ENCODE peak calls at places on chromosomes 5 and 9, in six cellular contexts. One of them, this sample, is unnamed.

GRCh38 chr9:16884952-16885513 is 14.6 kb upstream of the BNC2 start:
- DNase-seq in lower leg skin: no peak
- DNase-seq in activated CD4-positive, alpha-beta T cell treated with anti-CD3 and anti-CD28 coated beads, Interleukin-2, amount 10 ng/mL, durations not matched to agents 24 days and 14 days: no peak
- DNase-seq in NCI-H460: no peak
- DNase-seq in AG10803: peak; percentile 94
- DNase-seq in ELR: peak; percentile 74
- DNase-seq in this sample: peak; percentile 60

GRCh38 chr5:112886975-112887374 is 25.9 kb downstream of the SRP19 start:
- DNase-seq in lower leg skin: no peak
- DNase-seq in NCI-H460: no peak
- DNase-seq in activated CD4-positive, alpha-beta T cell treated with anti-CD3 and anti-CD28 coated beads, Interleukin-2, amount 10 ng/mL, durations not matched to agents 24 days and 14 days: peak; percentile 71
- DNase-seq in AG10803: no peak
- DNase-seq in ELR: no peak
- DNase-seq in this sample: no peak

GRCh38 chr5:156920042-156920860 is 42.8 kb downstream of the TIMD4 start:
- DNase-seq in ELR: no peak
- DNase-seq in activated CD4-positive, alpha-beta T cell treated with anti-CD3 and anti-CD28 coated beads, Interleukin-2, amount 10 ng/mL, durations not matched to agents 24 days and 14 days: peak; percentile 90
- DNase-seq in lower leg skin: no peak
- DNase-seq in AG10803: peak; percentile 8
- DNase-seq in NCI-H460: no peak
- DNase-seq in this sample: peak; percentile 9

GRCh38 chr9:114652776-114653555 is 4.6 kb downstream of the TEX53 start:
- DNase-seq in NCI-H460: no peak
- DNase-seq in lower leg skin: no peak
- DNase-seq in AG10803: peak; percentile 61
- DNase-seq in activated CD4-positive, alpha-beta T cell treated with anti-CD3 and anti-CD28 coated beads, Interleukin-2, amount 10 ng/mL, durations not matched to agents 24 days and 14 days: no peak
- DNase-seq in ELR: peak; percentile 63
- DNase-seq in this sample: peak; percentile 38

GRCh38 chr9:92707530-92707929 is 37.6 kb upstream of the IPPK start:
- DNase-seq in activated CD4-positive, alpha-beta T cell treated with anti-CD3 and anti-CD28 coated beads, Interleukin-2, amount 10 ng/mL, durations not matched to agents 24 days and 14 days: no peak
- DNase-seq in ELR: no peak
- DNase-seq in AG10803: no peak
- DNase-seq in NCI-H460: no peak
- DNase-seq in lower leg skin: no peak
- DNase-seq in this sample: peak; percentile 14

GRCh38 chr5:23139338-23140171 is 286.4 kb upstream of the CDH12 start:
- DNase-seq in lower leg skin: no peak
- DNase-seq in activated CD4-positive, alpha-beta T cell treated with anti-CD3 and anti-CD28 coated beads, Interleukin-2, amount 10 ng/mL, durations not matched to agents 24 days and 14 days: no peak
- DNase-seq in AG10803: no peak
- DNase-seq in NCI-H460: peak; percentile 12
- DNase-seq in ELR: peak; percentile 0
- DNase-seq in this sample: no peak

GRCh38 chr9:135088348-135088978 is 995 bp downstream of the OLFM1 start:
- DNase-seq in lower leg skin: no peak
- DNase-seq in AG10803: no peak
- DNase-seq in activated CD4-positive, alpha-beta T cell treated with anti-CD3 and anti-CD28 coated beads, Interleukin-2, amount 10 ng/mL, durations not matched to agents 24 days and 14 days: no peak
- DNase-seq in NCI-H460: no peak
- DNase-seq in ELR: no peak
- DNase-seq in this sample: no peak

GRCh38 chr9:94639045-94639995 is at the start of gene FBP1:
- DNase-seq in NCI-H460: no peak
- DNase-seq in activated CD4-positive, alpha-beta T cell treated with anti-CD3 and anti-CD28 coated beads, Interleukin-2, amount 10 ng/mL, durations not matched to agents 24 days and 14 days: peak; percentile 79
- DNase-seq in lower leg skin: no peak
- DNase-seq in AG10803: no peak
- DNase-seq in ELR: no peak
- DNase-seq in this sample: no peak

GRCh38 chr5:132272341-132273210 is 15.1 kb downstream of the PDLIM4 start:
- DNase-seq in ELR: peak; percentile 69
- DNase-seq in NCI-H460: peak; percentile 61
- DNase-seq in activated CD4-positive, alpha-beta T cell treated with anti-CD3 and anti-CD28 coated beads, Interleukin-2, amount 10 ng/mL, durations not matched to agents 24 days and 14 days: peak; percentile 89
- DNase-seq in lower leg skin: peak; percentile 86
- DNase-seq in AG10803: peak; percentile 38
- DNase-seq in this sample: no peak

GRCh38 chr5:119367502-119368237 is 11.9 kb downstream of the TNFAIP8 start:
- DNase-seq in lower leg skin: no peak
- DNase-seq in ELR: peak; percentile 51
- DNase-seq in NCI-H460: no peak
- DNase-seq in AG10803: no peak
- DNase-seq in activated CD4-positive, alpha-beta T cell treated with anti-CD3 and anti-CD28 coated beads, Interleukin-2, amount 10 ng/mL, durations not matched to agents 24 days and 14 days: peak; percentile 75
- DNase-seq in this sample: peak; percentile 46

GRCh38 chr9:109448223-109448622 is 49.9 kb downstream of the PTPN3 start:
- DNase-seq in activated CD4-positive, alpha-beta T cell treated with anti-CD3 and anti-CD28 coated beads, Interleukin-2, amount 10 ng/mL, durations not matched to agents 24 days and 14 days: no peak
- DNase-seq in NCI-H460: no peak
- DNase-seq in AG10803: no peak
- DNase-seq in lower leg skin: no peak
- DNase-seq in ELR: peak; percentile 42
- DNase-seq in this sample: peak; percentile 56

GRCh38 chr5:141514330-141515111 is 25.6 kb downstream of the PCDHGC5 start:
- DNase-seq in lower leg skin: peak; percentile 71
- DNase-seq in NCI-H460: peak; percentile 40
- DNase-seq in activated CD4-positive, alpha-beta T cell treated with anti-CD3 and anti-CD28 coated beads, Interleukin-2, amount 10 ng/mL, durations not matched to agents 24 days and 14 days: peak; percentile 66
- DNase-seq in AG10803: peak; percentile 88
- DNase-seq in ELR: peak; percentile 69
- DNase-seq in this sample: peak; percentile 54

GRCh38 chr9:98967680-98968079 is 24.0 kb downstream of the COL15A1 start:
- DNase-seq in lower leg skin: no peak
- DNase-seq in NCI-H460: no peak
- DNase-seq in AG10803: no peak
- DNase-seq in activated CD4-positive, alpha-beta T cell treated with anti-CD3 and anti-CD28 coated beads, Interleukin-2, amount 10 ng/mL, durations not matched to agents 24 days and 14 days: no peak
- DNase-seq in ELR: no peak
- DNase-seq in this sample: no peak

GRCh38 chr9:89916001-89916635 is 311.3 kb downstream of the GADD45G start:
- DNase-seq in ELR: no peak
- DNase-seq in lower leg skin: peak; percentile 13
- DNase-seq in NCI-H460: no peak
- DNase-seq in AG10803: no peak
- DNase-seq in activated CD4-positive, alpha-beta T cell treated with anti-CD3 and anti-CD28 coated beads, Interleukin-2, amount 10 ng/mL, durations not matched to agents 24 days and 14 days: no peak
- DNase-seq in this sample: peak; percentile 37

GRCh38 chr9:97970106-97970505 is 13.0 kb upstream of the ANP32B start:
- DNase-seq in AG10803: no peak
- DNase-seq in activated CD4-positive, alpha-beta T cell treated with anti-CD3 and anti-CD28 coated beads, Interleukin-2, amount 10 ng/mL, durations not matched to agents 24 days and 14 days: no peak
- DNase-seq in NCI-H460: no peak
- DNase-seq in ELR: no peak
- DNase-seq in lower leg skin: no peak
- DNase-seq in this sample: no peak

This sample was measured in astrocyte.